ENCODE peak calls at places on chromosomes 12 and 14, in seven cellular contexts. One of them, this sample, is unnamed.

GRCh38 chr14:68780358-68781160 is 12.3 kb downstream of the ZFP36L1 start:
- DNase-seq in pancreas: peak; percentile 60
- DNase-seq in suprapubic skin: no peak
- DNase-seq in uterus: peak; percentile 84
- DNase-seq in mammary epithelial cell: no peak
- DNase-seq in right lobe of liver: no peak
- DNase-seq in cardiac muscle cell: no peak
- DNase-seq in this sample: peak; percentile 71

GRCh38 chr14:55336161-55336560 is 64.9 kb downstream of the FBXO34 start:
- DNase-seq in uterus: no peak
- DNase-seq in suprapubic skin: no peak
- DNase-seq in mammary epithelial cell: peak; percentile 48
- DNase-seq in cardiac muscle cell: no peak
- DNase-seq in right lobe of liver: no peak
- DNase-seq in pancreas: no peak
- DNase-seq in this sample: no peak

GRCh38 chr14:20493634-20494033 is 11.7 kb upstream of the RNASE10 start:
- DNase-seq in suprapubic skin: no peak
- DNase-seq in right lobe of liver: no peak
- DNase-seq in pancreas: no peak
- DNase-seq in uterus: no peak
- DNase-seq in mammary epithelial cell: no peak
- DNase-seq in cardiac muscle cell: no peak
- DNase-seq in this sample: peak; percentile 24

GRCh38 chr12:77032406-77032805 is 33.0 kb downstream of the E2F7 start:
- DNase-seq in pancreas: no peak
- DNase-seq in mammary epithelial cell: peak; percentile 90
- DNase-seq in cardiac muscle cell: no peak
- DNase-seq in right lobe of liver: no peak
- DNase-seq in suprapubic skin: no peak
- DNase-seq in uterus: no peak
- DNase-seq in this sample: no peak

GRCh38 chr12:131163189-131163738 is 209.6 kb downstream of the ADGRD1 start:
- DNase-seq in mammary epithelial cell: no peak
- DNase-seq in pancreas: no peak
- DNase-seq in uterus: no peak
- DNase-seq in right lobe of liver: no peak
- DNase-seq in suprapubic skin: no peak
- DNase-seq in cardiac muscle cell: no peak
- DNase-seq in this sample: no peak

GRCh38 chr12:124422570-124423523 is 128.0 kb downstream of the RFLNA start:
- DNase-seq in cardiac muscle cell: no peak
- DNase-seq in right lobe of liver: peak; percentile 90
- DNase-seq in pancreas: peak; percentile 89
- DNase-seq in mammary epithelial cell: peak; percentile 76
- DNase-seq in uterus: peak; percentile 96
- DNase-seq in suprapubic skin: peak; percentile 96
- DNase-seq in this sample: peak; percentile 94

GRCh38 chr12:93776581-93777018 is 99.4 kb downstream of the CRADD start:
- DNase-seq in pancreas: no peak
- DNase-seq in right lobe of liver: no peak
- DNase-seq in suprapubic skin: no peak
- DNase-seq in mammary epithelial cell: peak; percentile 16
- DNase-seq in cardiac muscle cell: no peak
- DNase-seq in uterus: no peak
- DNase-seq in this sample: no peak

GRCh38 chr12:25852792-25853191 is 105.7 kb upstream of the RASSF8 start:
- DNase-seq in right lobe of liver: no peak
- DNase-seq in suprapubic skin: no peak
- DNase-seq in mammary epithelial cell: peak; percentile 10
- DNase-seq in cardiac muscle cell: no peak
- DNase-seq in uterus: no peak
- DNase-seq in pancreas: no peak
- DNase-seq in this sample: no peak

GRCh38 chr12:11839093-11839641 is 189.7 kb downstream of the ETV6 start:
- DNase-seq in mammary epithelial cell: no peak
- DNase-seq in right lobe of liver: no peak
- DNase-seq in pancreas: no peak
- DNase-seq in suprapubic skin: no peak
- DNase-seq in cardiac muscle cell: no peak
- DNase-seq in uterus: no peak
- DNase-seq in this sample: peak; percentile 75

GRCh38 chr12:106672308-106673085 is 89.7 kb downstream of the RFX4 start:
- DNase-seq in suprapubic skin: no peak
- DNase-seq in pancreas: no peak
- DNase-seq in mammary epithelial cell: no peak
- DNase-seq in uterus: no peak
- DNase-seq in right lobe of liver: no peak
- DNase-seq in cardiac muscle cell: peak; percentile 20
- DNase-seq in this sample: no peak

GRCh38 chr14:104390941-104391901 is 188.3 kb upstream of the C14orf180 start:
- DNase-seq in cardiac muscle cell: no peak
- DNase-seq in uterus: no peak
- DNase-seq in pancreas: no peak
- DNase-seq in mammary epithelial cell: no peak
- DNase-seq in right lobe of liver: no peak
- DNase-seq in suprapubic skin: peak; percentile 38
- DNase-seq in this sample: peak; percentile 17

GRCh38 chr12:71299541-71300376 is 139.8 kb upstream of the LGR5 start:
- DNase-seq in pancreas: no peak
- DNase-seq in right lobe of liver: peak; percentile 10
- DNase-seq in cardiac muscle cell: no peak
- DNase-seq in mammary epithelial cell: peak; percentile 53
- DNase-seq in suprapubic skin: no peak
- DNase-seq in uterus: no peak
- DNase-seq in this sample: no peak

GRCh38 chr14:37546621-37547447 is 48.2 kb downstream of the FOXA1 start:
- DNase-seq in cardiac muscle cell: peak; percentile 2
- DNase-seq in suprapubic skin: no peak
- DNase-seq in mammary epithelial cell: no peak
- DNase-seq in pancreas: no peak
- DNase-seq in right lobe of liver: no peak
- DNase-seq in uterus: no peak
- DNase-seq in this sample: peak; percentile 49

GRCh38 chr12:58920102-58920955 is at the start of gene LRIG3:
- DNase-seq in right lobe of liver: peak; percentile 93
- DNase-seq in pancreas: peak; percentile 92
- DNase-seq in uterus: peak; percentile 93
- DNase-seq in cardiac muscle cell: peak; percentile 96
- DNase-seq in suprapubic skin: peak; percentile 93
- DNase-seq in mammary epithelial cell: peak; percentile 88
- DNase-seq in this sample: peak; percentile 93

GRCh38 chr12:96091833-96092232 is 56.4 kb upstream of the LTA4H start:
- DNase-seq in suprapubic skin: no peak
- DNase-seq in uterus: no peak
- DNase-seq in pancreas: no peak
- DNase-seq in mammary epithelial cell: peak; percentile 69
- DNase-seq in right lobe of liver: no peak
- DNase-seq in cardiac muscle cell: no peak
- DNase-seq in this sample: no peak

GRCh38 chr14:61631044-61631692 is 64.1 kb upstream of the HIF1A start:
- DNase-seq in suprapubic skin: no peak
- DNase-seq in right lobe of liver: no peak
- DNase-seq in pancreas: no peak
- DNase-seq in mammary epithelial cell: no peak
- DNase-seq in uterus: no peak
- DNase-seq in cardiac muscle cell: no peak
- DNase-seq in this sample: no peak

GRCh38 chr14:24699052-24699451 is 65.1 kb upstream of the GZMB start:
- DNase-seq in suprapubic skin: no peak
- DNase-seq in cardiac muscle cell: no peak
- DNase-seq in mammary epithelial cell: no peak
- DNase-seq in pancreas: no peak
- DNase-seq in right lobe of liver: no peak
- DNase-seq in uterus: no peak
- DNase-seq in this sample: no peak

DNA sequence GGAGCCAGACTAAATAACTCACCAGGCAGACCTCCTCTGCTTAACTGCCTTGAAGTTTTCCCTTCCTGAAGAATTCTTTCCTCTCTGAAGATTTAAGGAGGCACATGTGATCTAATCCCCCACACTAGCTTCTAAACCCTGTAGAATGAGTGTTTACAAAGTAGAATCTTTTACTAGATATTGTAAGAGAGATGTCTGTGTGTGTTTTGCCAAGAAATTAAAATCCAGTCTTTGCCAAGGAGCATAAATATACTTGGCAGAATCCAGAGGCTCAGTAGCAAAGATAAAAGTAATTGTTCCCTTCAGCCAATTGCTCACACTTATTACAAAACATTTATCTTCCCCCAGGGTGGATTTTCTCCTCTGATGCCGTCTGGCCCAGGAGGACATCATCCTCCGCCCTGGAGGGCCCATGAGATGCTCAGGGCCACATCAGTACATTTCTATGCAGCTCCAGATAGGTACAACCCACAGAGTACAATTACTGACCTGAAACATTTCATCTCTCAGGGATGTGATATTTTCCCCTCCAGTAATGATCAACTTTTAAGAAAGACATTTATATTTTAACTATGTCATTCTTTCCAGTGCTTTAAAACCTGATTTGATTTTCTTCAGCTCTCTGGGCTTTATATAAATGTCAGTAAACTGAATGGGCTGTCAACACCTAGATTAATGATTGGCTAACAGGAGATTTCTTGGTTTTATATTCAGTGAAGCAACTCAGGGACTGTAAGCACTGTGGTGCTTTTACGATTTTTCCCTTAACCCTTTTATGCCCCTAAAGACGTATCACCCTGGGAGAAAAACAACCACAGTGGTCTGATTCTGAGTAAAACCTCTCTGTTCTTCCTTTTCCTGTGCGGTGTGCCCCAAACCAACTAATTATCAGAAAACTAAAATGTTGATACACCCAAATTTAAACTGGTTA is 37.7 kb downstream of the PTGER2 start:
- DNase-seq in right lobe of liver: no peak
- DNase-seq in uterus: peak; percentile 54
- DNase-seq in suprapubic skin: no peak
- DNase-seq in mammary epithelial cell: peak; percentile 49
- DNase-seq in cardiac muscle cell: no peak
- DNase-seq in pancreas: no peak
- DNase-seq in this sample: no peak
- TF ChIP-seq CTCF in right lobe of liver: no peak
- TF ChIP-seq CTCF in uterus: no peak
- TF ChIP-seq CTCF in suprapubic skin: no peak
- TF ChIP-seq CTCF in mammary epithelial cell: no peak
- TF ChIP-seq CTCF in cardiac muscle cell: no peak
- TF ChIP-seq CTCF in pancreas: no peak
- TF ChIP-seq CTCF in this sample: no peak

GRCh38 chr12:22729898-22730443 is 105.0 kb downstream of the ETNK1 start:
- DNase-seq in suprapubic skin: no peak
- DNase-seq in mammary epithelial cell: no peak
- DNase-seq in right lobe of liver: no peak
- DNase-seq in uterus: no peak
- DNase-seq in cardiac muscle cell: no peak
- DNase-seq in pancreas: no peak
- DNase-seq in this sample: no peak
- H3K27ac ChIP-seq in suprapubic skin: peak overlapping the region; percentile 65
- H3K27ac ChIP-seq in mammary epithelial cell: no peak overlapping the region
- H3K27ac ChIP-seq in right lobe of liver: no peak overlapping the region
- H3K27ac ChIP-seq in uterus: no peak overlapping the region
- H3K27ac ChIP-seq in cardiac muscle cell: no peak overlapping the region
- H3K27ac ChIP-seq in pancreas: no peak overlapping the region
- H3K27ac ChIP-seq in this sample: no peak overlapping the region

GRCh38 chr12:16608346-16608745 is 2.4 kb upstream of the LMO3 start:
- DNase-seq in cardiac muscle cell: no peak
- DNase-seq in right lobe of liver: no peak
- DNase-seq in suprapubic skin: no peak
- DNase-seq in mammary epithelial cell: no peak
- DNase-seq in pancreas: no peak
- DNase-seq in uterus: no peak
- DNase-seq in this sample: no peak

GRCh38 chr12:16609140-16609539 is 3.2 kb upstream of the LMO3 start:
- DNase-seq in uterus: no peak
- DNase-seq in mammary epithelial cell: no peak
- DNase-seq in right lobe of liver: no peak
- DNase-seq in pancreas: no peak
- DNase-seq in cardiac muscle cell: no peak
- DNase-seq in suprapubic skin: no peak
- DNase-seq in this sample: no peak

GRCh38 chr12:16606201-16606849 is 363 bp upstream of the LMO3 start:
- DNase-seq in cardiac muscle cell: peak; percentile 72
- DNase-seq in suprapubic skin: no peak
- DNase-seq in uterus: peak; percentile 39
- DNase-seq in pancreas: peak; percentile 42
- DNase-seq in right lobe of liver: peak; percentile 59
- DNase-seq in mammary epithelial cell: peak; percentile 25
- DNase-seq in this sample: no peak

GRCh38 chr12:16606936-16607335 is 974 bp upstream of the LMO3 start:
- DNase-seq in right lobe of liver: no peak
- DNase-seq in mammary epithelial cell: no peak
- DNase-seq in uterus: peak; percentile 31
- DNase-seq in cardiac muscle cell: peak; percentile 41
- DNase-seq in suprapubic skin: no peak
- DNase-seq in pancreas: no peak
- DNase-seq in this sample: no peak

DNA sequence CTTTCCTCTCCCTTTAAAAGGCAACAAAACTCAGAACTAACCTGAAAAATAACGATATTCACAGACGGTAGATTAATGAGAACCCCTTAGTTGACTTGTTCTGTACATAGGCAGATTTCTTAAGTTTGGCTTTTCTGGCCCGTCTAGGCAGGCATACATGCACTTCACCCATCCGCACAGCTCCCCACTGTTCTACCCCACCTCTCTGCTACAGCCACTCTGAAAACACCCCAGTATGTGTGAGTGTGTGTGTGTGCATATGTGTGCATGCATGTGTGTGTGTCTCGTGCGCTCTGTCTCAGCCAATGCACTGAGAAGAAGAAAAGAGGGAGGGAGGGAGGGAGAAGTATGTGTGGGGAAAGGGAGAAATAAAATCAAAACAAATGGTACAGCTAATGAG is 1.9 kb upstream of the LMO3 start:
- DNase-seq in suprapubic skin: no peak
- DNase-seq in right lobe of liver: no peak
- DNase-seq in pancreas: no peak
- DNase-seq in cardiac muscle cell: no peak
- DNase-seq in uterus: peak; percentile 22
- DNase-seq in mammary epithelial cell: no peak
- DNase-seq in this sample: no peak
- H3K4me1 ChIP-seq in suprapubic skin: peaks cover 25% of the 10 kb centered on the region
- H3K4me1 ChIP-seq in right lobe of liver: no peaks in the 10 kb centered on the region
- H3K4me1 ChIP-seq in pancreas: peaks cover 2% of the 10 kb centered on the region
- H3K4me1 ChIP-seq in cardiac muscle cell: peaks cover 23% of the 10 kb centered on the region
- H3K4me1 ChIP-seq in uterus: no peaks in the 10 kb centered on the region
- H3K4me1 ChIP-seq in mammary epithelial cell: peaks cover 13% of the 10 kb centered on the region
- H3K4me1 ChIP-seq in this sample: no peaks in the 10 kb centered on the region

DNA sequence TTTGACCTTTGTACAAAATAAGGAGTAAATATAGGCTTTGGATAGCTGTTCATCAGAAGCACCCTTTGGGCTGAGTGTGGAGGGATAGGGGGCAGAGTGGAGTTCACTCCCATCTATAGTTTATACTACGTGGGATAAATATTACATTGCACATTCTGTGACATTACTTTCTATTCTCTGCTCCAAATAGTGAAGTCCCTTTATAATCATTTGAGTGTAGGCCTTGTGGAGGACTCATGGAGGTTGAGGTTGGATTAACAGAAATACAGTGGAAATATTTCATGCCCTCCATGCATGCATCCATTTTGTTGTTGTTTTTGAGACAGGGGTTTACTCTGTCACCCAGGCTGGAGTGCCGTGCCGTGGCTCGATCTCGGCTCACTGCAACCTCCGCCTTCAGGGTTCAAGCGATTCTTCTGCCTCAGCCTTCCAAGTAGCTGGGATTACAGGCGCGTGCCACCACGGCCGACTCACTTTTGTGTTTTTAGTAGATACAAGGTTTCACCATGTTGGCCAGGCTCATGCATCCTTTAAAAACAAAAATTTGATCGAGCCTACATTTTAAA is 1.4 kb downstream of the CHPT1 start:
- DNase-seq in right lobe of liver: no peak
- DNase-seq in cardiac muscle cell: no peak
- DNase-seq in suprapubic skin: no peak
- DNase-seq in mammary epithelial cell: no peak
- DNase-seq in uterus: no peak
- DNase-seq in pancreas: no peak
- DNase-seq in this sample: no peak
- TF ChIP-seq CTCF in right lobe of liver: no peak
- TF ChIP-seq CTCF in cardiac muscle cell: peak; percentile 44
- TF ChIP-seq CTCF in suprapubic skin: no peak
- TF ChIP-seq CTCF in mammary epithelial cell: no peak
- TF ChIP-seq CTCF in uterus: no peak
- TF ChIP-seq CTCF in pancreas: no peak
- TF ChIP-seq CTCF in this sample: no peak